ENCODE peak calls at places on chromosomes 12 and 14, in seven cellular contexts. X is stimulated activated CD4-positive, alpha-beta T cell treated with anti-CD3 and anti-CD28 coated beads, Interleukin-15, amount 100 ng/mL, for 24 hours; Y is mesendoderm; B is PC-3; N is SW480; E is foreskin fibroblast; J is caudate nucleus. R is an unnamed sample.

GRCh38 chr14:56400426-56400825 is 179.2 kb upstream of the TMEM260 start:
- DNase-seq in N (no peak), X (no peak), Y (no peak), J (no peak), B (peak; percentile 27), E (no peak), R (peak; percentile 59)

GRCh38 chr12:3225154-3225795 is 148.1 kb downstream of the TSPAN9 start:
- DNase-seq in X (no peak), J (no peak), B (no peak), N (no peak), Y (no peak), E (no peak), R (no peak)

GRCh38 chr12:47818701-47819543 is 781 bp downstream of the HDAC7 start:
- DNase-seq in N (peak; percentile 38), J (peak; percentile 27), Y (peak; percentile 67), X (peak; percentile 77), E (no peak), B (no peak), R (peak; percentile 42)

GRCh38 chr12:29517265-29517664 is 19.8 kb upstream of the OVCH1 start:
- DNase-seq in J (no peak), E (no peak), Y (no peak), B (peak; percentile 62), X (no peak), N (peak; percentile 16), R (no peak)

GRCh38 chr12:47268501-47269459 is 189.0 kb upstream of the AMIGO2 start:
- DNase-seq in N (no peak), E (no peak), X (no peak), J (no peak), B (peak; percentile 58), Y (peak; percentile 68), R (no peak)

GRCh38 chr14:61193471-61193870 is 87.7 kb downstream of the TMEM30B start:
- DNase-seq in X (no peak), N (no peak), Y (no peak), J (no peak), B (no peak), E (no peak), R (no peak)

GRCh38 chr14:34713681-34714319 is 593 bp downstream of the CFL2 start:
- DNase-seq in J (no peak), B (peak; percentile 68), X (peak; percentile 62), E (peak; percentile 76), N (peak; percentile 58), Y (peak; percentile 42), R (peak; percentile 56)

GRCh38 chr12:131929530-131930456 is 717 bp downstream of the PUS1 start:
- DNase-seq in Y (peak; percentile 42), E (no peak), J (no peak), X (peak; percentile 45), B (peak; percentile 37), N (peak; percentile 35), R (peak; percentile 25)

GRCh38 chr12:32501835-32502333 is 102.5 kb downstream of the FGD4 start:
- DNase-seq in E (peak; percentile 87), N (peak; percentile 48), B (no peak), Y (peak; percentile 99), X (no peak), J (peak; percentile 66), R (no peak)

GRCh38 chr12:112964915-112965314 is 13.4 kb upstream of the OAS2 start:
- DNase-seq in N (no peak), E (no peak), J (no peak), B (no peak), X (no peak), Y (no peak), R (no peak)

GRCh38 chr14:64364907-64365306 is 23.2 kb upstream of the MTHFD1 start:
- DNase-seq in Y (peak; percentile 19), X (no peak), N (peak; percentile 7), J (no peak), B (peak; percentile 10), E (peak; percentile 39), R (no peak)

R was measured in trophoblast cell.